ENCODE peak calls at places on chromosomes 16 and 17, in seven cellular contexts. One of them, this sample, is unnamed.

GRCh38 chr17:81523139-81524062 is 4.8 kb upstream of the FSCN2 start:
- DNase-seq in IMR-90: peak; percentile 21
- DNase-seq in transverse colon: no peak
- DNase-seq in lung: no peak
- DNase-seq in mucosa of descending colon: no peak
- DNase-seq in AG10803: peak; percentile 71
- DNase-seq in stomach: peak; percentile 74
- DNase-seq in this sample: no peak

GRCh38 chr16:50305441-50306061 is 39.2 kb downstream of the ADCY7 start:
- DNase-seq in transverse colon: no peak
- DNase-seq in IMR-90: no peak
- DNase-seq in stomach: no peak
- DNase-seq in mucosa of descending colon: peak; percentile 23
- DNase-seq in lung: no peak
- DNase-seq in AG10803: no peak
- DNase-seq in this sample: no peak

GRCh38 chr17:62562656-62563055 is 64.8 kb upstream of the MRC2 start:
- DNase-seq in transverse colon: peak; percentile 13
- DNase-seq in mucosa of descending colon: no peak
- DNase-seq in lung: no peak
- DNase-seq in AG10803: peak; percentile 43
- DNase-seq in stomach: no peak
- DNase-seq in IMR-90: peak; percentile 68
- DNase-seq in this sample: no peak

GRCh38 chr16:2008009-2008526 is 1.6 kb downstream of the ZNF598 start:
- DNase-seq in stomach: no peak
- DNase-seq in transverse colon: peak; percentile 68
- DNase-seq in IMR-90: peak; percentile 34
- DNase-seq in AG10803: peak; percentile 94
- DNase-seq in lung: no peak
- DNase-seq in mucosa of descending colon: peak; percentile 70
- DNase-seq in this sample: no peak

GRCh38 chr16:2953706-2954105 is 10.4 kb upstream of the KREMEN2 start:
- DNase-seq in transverse colon: no peak
- DNase-seq in IMR-90: no peak
- DNase-seq in AG10803: no peak
- DNase-seq in stomach: no peak
- DNase-seq in lung: no peak
- DNase-seq in mucosa of descending colon: no peak
- DNase-seq in this sample: no peak

GRCh38 chr17:41406205-41406604 is 8.8 kb upstream of the KRT31 start:
- DNase-seq in mucosa of descending colon: no peak
- DNase-seq in AG10803: no peak
- DNase-seq in IMR-90: no peak
- DNase-seq in lung: no peak
- DNase-seq in transverse colon: no peak
- DNase-seq in stomach: no peak
- DNase-seq in this sample: no peak

GRCh38 chr16:24844101-24845030 is 1.4 kb upstream of the SLC5A11 start:
- DNase-seq in mucosa of descending colon: no peak
- DNase-seq in lung: no peak
- DNase-seq in AG10803: no peak
- DNase-seq in stomach: peak; percentile 48
- DNase-seq in IMR-90: peak; percentile 28
- DNase-seq in transverse colon: peak; percentile 36
- DNase-seq in this sample: no peak

GRCh38 chr16:86480444-86480843 is 29.9 kb upstream of the FOXF1 start:
- DNase-seq in mucosa of descending colon: no peak
- DNase-seq in lung: no peak
- DNase-seq in transverse colon: no peak
- DNase-seq in AG10803: no peak
- DNase-seq in IMR-90: no peak
- DNase-seq in stomach: no peak
- DNase-seq in this sample: no peak

GRCh38 chr17:44095647-44096496 is 25.3 kb downstream of the G6PC3 start:
- DNase-seq in AG10803: peak; percentile 93
- DNase-seq in IMR-90: peak; percentile 93
- DNase-seq in transverse colon: peak; percentile 58
- DNase-seq in mucosa of descending colon: peak; percentile 62
- DNase-seq in stomach: no peak
- DNase-seq in lung: peak; percentile 51
- DNase-seq in this sample: peak; percentile 57

GRCh38 chr17:45143767-45144198 is 4.5 kb upstream of the HEXIM1 start:
- DNase-seq in transverse colon: peak; percentile 78
- DNase-seq in AG10803: peak; percentile 91
- DNase-seq in lung: peak; percentile 71
- DNase-seq in mucosa of descending colon: peak; percentile 79
- DNase-seq in stomach: peak; percentile 65
- DNase-seq in IMR-90: peak; percentile 80
- DNase-seq in this sample: no peak

GRCh38 chr17:309361-309888 is 43.2 kb downstream of the RPH3AL start:
- DNase-seq in IMR-90: no peak
- DNase-seq in AG10803: no peak
- DNase-seq in lung: no peak
- DNase-seq in transverse colon: no peak
- DNase-seq in stomach: no peak
- DNase-seq in mucosa of descending colon: no peak
- DNase-seq in this sample: no peak

GRCh38 chr17:8856869-8857575 is 10.5 kb downstream of the PIK3R6 start:
- DNase-seq in IMR-90: no peak
- DNase-seq in stomach: no peak
- DNase-seq in AG10803: no peak
- DNase-seq in transverse colon: no peak
- DNase-seq in lung: no peak
- DNase-seq in mucosa of descending colon: no peak
- DNase-seq in this sample: no peak

GRCh38 chr16:31451681-31452351 is 7.5 kb upstream of the ARMC5 start:
- DNase-seq in AG10803: peak; percentile 79
- DNase-seq in transverse colon: no peak
- DNase-seq in lung: no peak
- DNase-seq in stomach: peak; percentile 56
- DNase-seq in IMR-90: peak; percentile 80
- DNase-seq in mucosa of descending colon: peak; percentile 65
- DNase-seq in this sample: peak; percentile 62

GRCh38 chr17:2362881-2363280 is 25.6 kb downstream of the SGSM2 start:
- DNase-seq in mucosa of descending colon: no peak
- DNase-seq in IMR-90: no peak
- DNase-seq in AG10803: no peak
- DNase-seq in lung: no peak
- DNase-seq in transverse colon: no peak
- DNase-seq in stomach: no peak
- DNase-seq in this sample: no peak

GRCh38 chr17:2362016-2362415 is 24.7 kb downstream of the SGSM2 start:
- DNase-seq in stomach: no peak
- DNase-seq in lung: no peak
- DNase-seq in mucosa of descending colon: no peak
- DNase-seq in transverse colon: no peak
- DNase-seq in IMR-90: no peak
- DNase-seq in AG10803: no peak
- DNase-seq in this sample: no peak

GRCh38 chr17:2364132-2365116 is 27.1 kb downstream of the SGSM2 start:
- DNase-seq in stomach: no peak
- DNase-seq in mucosa of descending colon: no peak
- DNase-seq in transverse colon: no peak
- DNase-seq in lung: no peak
- DNase-seq in IMR-90: no peak
- DNase-seq in AG10803: no peak
- DNase-seq in this sample: no peak

GRCh38 chr17:2362416-2362815 is 25.1 kb downstream of the SGSM2 start:
- DNase-seq in stomach: no peak
- DNase-seq in AG10803: no peak
- DNase-seq in lung: no peak
- DNase-seq in IMR-90: no peak
- DNase-seq in transverse colon: no peak
- DNase-seq in mucosa of descending colon: no peak
- DNase-seq in this sample: no peak

DNA sequence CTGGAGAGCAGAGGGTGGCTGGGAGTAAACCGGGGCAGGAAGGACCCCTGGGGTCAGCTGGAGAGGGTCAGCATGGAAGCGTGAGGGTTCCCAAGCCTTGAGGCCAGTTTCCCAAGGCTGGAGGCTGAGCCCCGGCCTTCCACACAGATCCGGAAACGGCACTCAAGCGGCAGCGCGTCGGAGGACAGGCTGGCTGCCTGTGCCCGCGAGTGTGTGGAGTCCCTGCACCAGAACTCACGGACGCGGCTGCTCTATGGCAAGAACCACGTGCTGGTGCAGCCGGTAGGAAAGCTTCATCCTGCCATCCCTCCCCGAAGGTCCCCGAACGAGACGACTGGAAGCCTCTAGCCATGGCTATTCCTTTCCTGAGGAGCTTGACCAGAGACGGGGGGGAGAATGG is 26.0 kb downstream of the SGSM2 start:
- DNase-seq in stomach: no peak
- DNase-seq in mucosa of descending colon: no peak
- DNase-seq in AG10803: no peak
- DNase-seq in transverse colon: no peak
- DNase-seq in IMR-90: no peak
- DNase-seq in lung: no peak
- DNase-seq in this sample: no peak
- TF ChIP-seq CTCF in stomach: no peak
- TF ChIP-seq CTCF in mucosa of descending colon: no peak
- TF ChIP-seq CTCF in AG10803: no peak
- TF ChIP-seq CTCF in transverse colon: no peak
- TF ChIP-seq CTCF in IMR-90: no peak
- TF ChIP-seq CTCF in lung: no peak
- TF ChIP-seq CTCF in this sample: no peak

GRCh38 chr17:51500454-51500853 is 240.1 kb downstream of the UTP18 start:
- DNase-seq in mucosa of descending colon: no peak
- DNase-seq in lung: no peak
- DNase-seq in AG10803: no peak
- DNase-seq in stomach: no peak
- DNase-seq in IMR-90: no peak
- DNase-seq in transverse colon: no peak
- DNase-seq in this sample: no peak
- TF ChIP-seq CTCF in mucosa of descending colon: no peak
- TF ChIP-seq CTCF in lung: no peak
- TF ChIP-seq CTCF in AG10803: no peak
- TF ChIP-seq CTCF in stomach: no peak
- TF ChIP-seq CTCF in IMR-90: no peak
- TF ChIP-seq CTCF in transverse colon: no peak
- TF ChIP-seq CTCF in this sample: no peak

DNA sequence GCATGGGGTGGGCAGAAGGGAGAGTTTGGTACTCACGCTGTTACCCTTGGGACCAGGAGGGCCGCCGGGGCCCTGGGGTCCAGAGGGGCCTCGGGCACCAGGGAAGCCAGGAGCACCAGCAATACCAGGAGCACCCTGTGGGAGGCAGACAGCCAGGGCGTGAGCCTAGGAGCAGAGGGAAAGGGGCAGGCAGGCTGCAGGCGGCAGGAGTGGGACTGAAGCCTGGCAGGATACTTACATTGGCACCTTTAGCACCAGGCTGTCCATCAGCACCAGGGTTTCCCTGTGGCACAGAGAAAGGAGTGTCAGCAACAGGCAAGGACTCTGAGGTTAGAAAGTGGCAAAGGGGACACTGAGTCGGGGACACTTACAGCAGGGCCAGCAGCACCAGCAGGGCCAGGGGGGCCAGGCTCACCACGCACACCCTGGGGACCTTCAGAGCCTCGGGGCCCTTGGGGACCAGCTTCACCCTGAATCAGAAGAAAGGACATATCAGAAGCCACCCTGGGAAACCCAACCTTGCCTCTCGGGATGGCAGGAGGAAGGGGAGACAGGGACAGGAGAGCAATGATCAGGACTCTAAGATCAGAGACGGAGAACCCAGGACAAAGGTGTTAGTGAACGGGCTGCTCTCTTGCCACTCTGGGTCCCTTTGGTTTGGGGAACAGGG is 6.1 kb downstream of the COL1A1 start:
- DNase-seq in IMR-90: peak; percentile 74
- DNase-seq in AG10803: peak; percentile 80
- DNase-seq in transverse colon: no peak
- DNase-seq in stomach: no peak
- DNase-seq in mucosa of descending colon: no peak
- DNase-seq in lung: no peak
- DNase-seq in this sample: no peak
- TF ChIP-seq CTCF in IMR-90: peak; percentile 37
- TF ChIP-seq CTCF in AG10803: peak; percentile 57
- TF ChIP-seq CTCF in transverse colon: no peak
- TF ChIP-seq CTCF in stomach: no peak
- TF ChIP-seq CTCF in mucosa of descending colon: no peak
- TF ChIP-seq CTCF in lung: no peak
- TF ChIP-seq CTCF in this sample: no peak

GRCh38 chr16:81149614-81150013 is 53.4 kb upstream of the GCSH start:
- DNase-seq in lung: no peak
- DNase-seq in IMR-90: no peak
- DNase-seq in mucosa of descending colon: no peak
- DNase-seq in transverse colon: no peak
- DNase-seq in AG10803: no peak
- DNase-seq in stomach: no peak
- DNase-seq in this sample: no peak

GRCh38 chr16:81148277-81148676 is 52.1 kb upstream of the GCSH start:
- DNase-seq in transverse colon: no peak
- DNase-seq in IMR-90: no peak
- DNase-seq in lung: no peak
- DNase-seq in mucosa of descending colon: no peak
- DNase-seq in AG10803: no peak
- DNase-seq in stomach: no peak
- DNase-seq in this sample: no peak

GRCh38 chr16:81155769-81156168 is 59.6 kb upstream of the GCSH start:
- DNase-seq in lung: no peak
- DNase-seq in stomach: no peak
- DNase-seq in transverse colon: no peak
- DNase-seq in mucosa of descending colon: no peak
- DNase-seq in IMR-90: no peak
- DNase-seq in AG10803: no peak
- DNase-seq in this sample: no peak

DNA sequence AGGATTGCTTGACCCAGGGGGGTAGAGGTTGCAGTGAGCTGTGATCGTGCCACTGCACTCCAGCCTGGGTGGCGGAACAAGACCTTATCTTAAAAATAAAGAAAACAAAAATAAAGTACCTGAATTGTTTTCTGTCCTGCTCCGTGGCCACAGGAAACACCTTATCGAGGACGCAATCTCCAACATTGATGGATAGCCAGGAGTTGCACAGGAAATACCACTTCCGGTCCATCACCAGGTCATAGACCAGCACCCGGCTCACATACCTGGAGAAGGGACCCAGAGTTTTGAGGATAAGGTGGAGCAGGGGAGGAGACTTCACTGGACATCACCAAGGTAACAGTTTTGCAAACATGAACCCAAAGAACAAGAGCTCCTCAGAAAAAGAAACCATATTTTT is 55.5 kb upstream of the GCSH start:
- DNase-seq in stomach: no peak
- DNase-seq in mucosa of descending colon: no peak
- DNase-seq in AG10803: no peak
- DNase-seq in lung: no peak
- DNase-seq in transverse colon: no peak
- DNase-seq in IMR-90: no peak
- DNase-seq in this sample: no peak
- TF ChIP-seq CTCF in stomach: no peak
- TF ChIP-seq CTCF in mucosa of descending colon: no peak
- TF ChIP-seq CTCF in AG10803: no peak
- TF ChIP-seq CTCF in lung: no peak
- TF ChIP-seq CTCF in transverse colon: no peak
- TF ChIP-seq CTCF in IMR-90: no peak
- TF ChIP-seq CTCF in this sample: no peak

DNA sequence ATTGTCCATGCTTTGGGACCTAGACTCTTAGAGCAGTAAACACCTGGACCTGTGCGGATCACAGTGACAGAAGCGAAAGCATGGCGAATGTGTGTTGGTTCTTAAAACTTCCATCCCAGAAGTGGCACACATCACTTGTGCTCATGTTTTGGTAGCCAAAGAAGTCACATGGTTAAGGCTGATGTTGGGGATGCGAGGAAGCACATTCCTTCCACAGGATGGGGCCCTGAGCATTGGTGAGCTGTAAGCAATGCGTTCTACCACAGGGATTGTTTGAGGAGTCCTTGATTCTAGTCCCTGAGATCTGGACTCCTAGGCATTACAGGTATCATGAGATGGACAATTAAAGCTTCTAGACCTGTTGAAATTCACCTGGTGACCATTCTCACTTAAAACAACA is 375.9 kb downstream of the UTP18 start:
- DNase-seq in AG10803: no peak
- DNase-seq in IMR-90: no peak
- DNase-seq in stomach: no peak
- DNase-seq in mucosa of descending colon: no peak
- DNase-seq in lung: no peak
- DNase-seq in transverse colon: no peak
- DNase-seq in this sample: no peak
- TF ChIP-seq CTCF in AG10803: no peak
- TF ChIP-seq CTCF in IMR-90: no peak
- TF ChIP-seq CTCF in stomach: no peak
- TF ChIP-seq CTCF in mucosa of descending colon: no peak
- TF ChIP-seq CTCF in lung: no peak
- TF ChIP-seq CTCF in transverse colon: no peak
- TF ChIP-seq CTCF in this sample: no peak